ENCODE peak calls at places on chromosomes 3 and 15, in five cellular contexts. M is right cardiac atrium, R is lung, Z is aorta, E is body of pancreas. K is an unnamed sample.
A peak's percentile ranks its signal among the peaks of the same experiment; 100 is the strongest.

GRCh38 chr15:90286678-90287077 is 21.2 kb downstream of the NGRN start:
- ATAC-seq in M (no peak), R (no peak), E (no peak), Z (no peak), K (no peak)

GRCh38 chr3:49715611-49716121 is 3.8 kb downstream of the AMIGO3 start:
- ATAC-seq in E (no peak), M (no peak), R (no peak), Z (no peak), K (no peak)

GRCh38 chr3:71456155-71456554 is 127.4 kb downstream of the FOXP1 start:
- ATAC-seq in M (no peak), Z (no peak), E (no peak), R (no peak), K (no peak)

GRCh38 chr3:166191406-166191805 is 354.2 kb upstream of the BCHE start:
- ATAC-seq in R (no peak), E (no peak), M (no peak), Z (no peak), K (no peak)

GRCh38 chr3:197513953-197514785 is 41.6 kb downstream of the BDH1 start:
- ATAC-seq in Z (no peak), M (no peak), R (no peak), E (no peak), K (no peak)

GRCh38 chr15:25346371-25346770 is 92.5 kb downstream of the UBE3A start:
- ATAC-seq in Z (no peak), E (no peak), R (no peak), M (no peak), K (no peak)

GRCh38 chr15:70451861-70452653 is 311.3 kb downstream of the UACA start:
- ATAC-seq in Z (no peak), M (no peak), E (no peak), R (peak; percentile 58), K (no peak)

GRCh38 chr15:61906961-61907752 is 153.1 kb downstream of the VPS13C start:
- ATAC-seq in M (no peak), E (peak; percentile 74), Z (no peak), R (no peak), K (no peak)

GRCh38 chr3:183816681-183817080 is 8.7 kb downstream of the MAP6D1 start:
- ATAC-seq in E (no peak), R (no peak), Z (no peak), M (no peak), K (no peak)

GRCh38 chr15:58639002-58639756 is 110.3 kb downstream of the ADAM10 start:
- ATAC-seq in R (no peak), M (no peak), E (no peak), Z (no peak), K (no peak)

GRCh38 chr3:160133757-160134156 is 91.5 kb upstream of the C3orf80 start:
- ATAC-seq in Z (no peak), R (no peak), M (no peak), E (no peak), K (no peak)

GRCh38 chr3:166296179-166296783 is 459.1 kb upstream of the BCHE start:
- ATAC-seq in Z (no peak), E (no peak), M (no peak), R (no peak), K (no peak)

GRCh38 chr15:31555022-31555421 is 228.4 kb downstream of the KLF13 start:
- ATAC-seq in R (no peak), E (no peak), Z (no peak), M (no peak), K (no peak)

GRCh38 chr3:114538211-114538610 is 244.4 kb downstream of the TIGIT start:
- ATAC-seq in M (no peak), Z (no peak), E (no peak), R (no peak), K (no peak)

GRCh38 chr15:90086868-90087268 is 15.4 kb downstream of the IDH2 start:
- ATAC-seq in M (peak; percentile 41), Z (no peak), E (no peak), R (no peak), K (no peak)

GRCh38 chr3:14891135-14892132 is 55.9 kb upstream of the NR2C2 start:
- ATAC-seq in M (peak; percentile 69), E (no peak), Z (no peak), R (no peak), K (peak; percentile 27)

GRCh38 chr3:184168363-184169120 is 6.1 kb upstream of the AP2M1 start:
- ATAC-seq in R (no peak), M (no peak), Z (no peak), E (no peak), K (peak; percentile 39)

GRCh38 chr3:168714609-168715240 is 619.0 kb upstream of the GOLIM4 start:
- ATAC-seq in Z (no peak), R (no peak), M (no peak), E (no peak), K (no peak)

GRCh38 chr15:58518626-58519025 is 86.8 kb downstream of the LIPC start:
- ATAC-seq in M (no peak), R (no peak), Z (no peak), E (no peak), K (no peak)

GRCh38 chr3:183265157-183265642 is 12.1 kb downstream of the B3GNT5 start:
- ATAC-seq in E (peak; percentile 70), R (no peak), Z (peak; percentile 45), M (peak; percentile 61), K (peak; percentile 50)

GRCh38 chr15:98965597-98965996 is 42.0 kb downstream of the PGPEP1L start:
- ATAC-seq in Z (no peak), R (no peak), M (no peak), E (no peak), K (no peak)

GRCh38 chr15:90597477-90598052 is 67.8 kb downstream of the CRTC3 start:
- ATAC-seq in Z (no peak), E (no peak), M (no peak), R (no peak), K (no peak)

GRCh38 chr15:93619597-93619996 is 530.6 kb upstream of the RGMA start:
- ATAC-seq in E (no peak), R (no peak), Z (no peak), M (no peak), K (no peak)

GRCh38 chr3:141280086-141280485 is 48.5 kb downstream of the PXYLP1 start:
- ATAC-seq in M (no peak), Z (peak; percentile 84), E (no peak), R (no peak), K (peak; percentile 83)

GRCh38 chr3:4284865-4285264 is 18.3 kb upstream of the SETMAR start:
- ATAC-seq in E (no peak), R (no peak), M (no peak), Z (no peak), K (no peak)

GRCh38 chr15:92439311-92439710 is 45.6 kb downstream of the ST8SIA2 start:
- ATAC-seq in Z (no peak), R (no peak), E (no peak), M (no peak), K (no peak)
- H3K4me3 ChIP-seq in Z (no peak overlapping the region), R (no peak overlapping the region), E (no peak overlapping the region), M (no peak overlapping the region), K (no peak overlapping the region)

GRCh38 chr3:47202542-47202941 is 38.6 kb upstream of the SETD2 start:
- ATAC-seq in E (no peak), R (no peak), Z (no peak), M (no peak), K (no peak)
- H3K4me3 ChIP-seq in E (no peak overlapping the region), R (no peak overlapping the region), Z (no peak overlapping the region), M (no peak overlapping the region), K (no peak overlapping the region)

GRCh38 chr3:128491900-128492352 is 1.1 kb downstream of the GATA2 start:
- ATAC-seq in Z (no peak), R (no peak), M (no peak), E (no peak), K (no peak)

GRCh38 chr3:128494152-128494650 is 1.2 kb upstream of the GATA2 start:
- ATAC-seq in Z (no peak), M (no peak), R (no peak), E (no peak), K (no peak)

GRCh38 chr3:128495435-128495970 is 2.5 kb upstream of the GATA2 start:
- ATAC-seq in R (no peak), Z (no peak), E (no peak), M (no peak), K (no peak)

GRCh38 chr3:128492353-128493220 is at the start of gene GATA2:
- ATAC-seq in E (peak; percentile 10), R (no peak), M (peak; percentile 2), Z (no peak), K (no peak)

GRCh38 chr3:128493221-128494151 is 485 bp upstream of the GATA2 start:
- ATAC-seq in M (no peak), Z (no peak), E (no peak), R (no peak), K (no peak)
- H3K4me3 ChIP-seq in M (no peak overlapping the region), Z (no peak overlapping the region), E (no peak overlapping the region), R (no peak overlapping the region), K (no peak overlapping the region)

GRCh38 chr3:99875573-99875924 is 57.9 kb downstream of the CMSS1 start:
- ATAC-seq in E (peak; percentile 49), R (peak; percentile 34), M (peak; percentile 69), Z (peak; percentile 53), K (peak; percentile 63)

GRCh38 chr3:99879275-99879674 is 61.6 kb downstream of the CMSS1 start:
- ATAC-seq in M (no peak), Z (no peak), R (no peak), E (no peak), K (no peak)

GRCh38 chr3:99878005-99878404 is 60.3 kb downstream of the CMSS1 start:
- ATAC-seq in E (peak; percentile 25), Z (no peak), R (no peak), M (peak; percentile 28), K (peak; percentile 17)

GRCh38 chr3:99875925-99876781 is 58.5 kb downstream of the CMSS1 start:
- ATAC-seq in M (peak; percentile 98), E (peak; percentile 95), R (peak; percentile 95), Z (peak; percentile 94), K (peak; percentile 94)

GRCh38 chr3:99877180-99877579 is 59.5 kb downstream of the CMSS1 start:
- ATAC-seq in Z (no peak), E (no peak), M (no peak), R (no peak), K (no peak)
- H3K4me3 ChIP-seq in Z (peak overlapping the region; percentile 68), E (no peak overlapping the region), M (peak overlapping the region; percentile 20), R (no peak overlapping the region), K (no peak overlapping the region)

K was measured in gastroesophageal sphincter.